ENCODE peak calls at places on chromosomes 6 and 20, in four cellular contexts. Y, I, Z and J are unnamed samples.

GRCh38 chr6:7974932-7975763 is 64.6 kb upstream of the TXNDC5 start:
- DNase-seq in Z (no peak), Y (peak), I (peak), J (peak)

GRCh38 chr6:158328446-158328845 is 16.2 kb downstream of the TULP4 start:
- DNase-seq in I (no peak), Y (no peak), Z (no peak), J (no peak)

GRCh38 chr6:90668141-90668540 is 81.3 kb upstream of the MAP3K7 start:
- DNase-seq in I (no peak), Z (no peak), Y (no peak), J (no peak)

GRCh38 chr6:20203561-20204528 is 8.4 kb downstream of the MBOAT1 start:
- DNase-seq in Y (peak), I (no peak), Z (no peak), J (no peak)

GRCh38 chr6:136123464-136123863 is 126.6 kb downstream of the MTFR2 start:
- DNase-seq in I (no peak), Y (no peak), Z (no peak), J (peak)

GRCh38 chr6:81237226-81237625 is 515.3 kb downstream of the TENT5A start:
- DNase-seq in I (no peak), Z (no peak), Y (no peak), J (no peak)

GRCh38 chr20:44384423-44385027 is 29.0 kb downstream of the HNF4A start:
- DNase-seq in I (peak), Y (peak), Z (peak), J (peak)

GRCh38 chr6:88472731-88473130 is 306.6 kb upstream of the CNR1 start:
- DNase-seq in Z (no peak), I (no peak), Y (no peak), J (no peak)

GRCh38 chr6:158040051-158040803 is 58.6 kb downstream of the SYNJ2 start:
- DNase-seq in Z (peak), I (peak), Y (peak), J (peak)

DNA sequence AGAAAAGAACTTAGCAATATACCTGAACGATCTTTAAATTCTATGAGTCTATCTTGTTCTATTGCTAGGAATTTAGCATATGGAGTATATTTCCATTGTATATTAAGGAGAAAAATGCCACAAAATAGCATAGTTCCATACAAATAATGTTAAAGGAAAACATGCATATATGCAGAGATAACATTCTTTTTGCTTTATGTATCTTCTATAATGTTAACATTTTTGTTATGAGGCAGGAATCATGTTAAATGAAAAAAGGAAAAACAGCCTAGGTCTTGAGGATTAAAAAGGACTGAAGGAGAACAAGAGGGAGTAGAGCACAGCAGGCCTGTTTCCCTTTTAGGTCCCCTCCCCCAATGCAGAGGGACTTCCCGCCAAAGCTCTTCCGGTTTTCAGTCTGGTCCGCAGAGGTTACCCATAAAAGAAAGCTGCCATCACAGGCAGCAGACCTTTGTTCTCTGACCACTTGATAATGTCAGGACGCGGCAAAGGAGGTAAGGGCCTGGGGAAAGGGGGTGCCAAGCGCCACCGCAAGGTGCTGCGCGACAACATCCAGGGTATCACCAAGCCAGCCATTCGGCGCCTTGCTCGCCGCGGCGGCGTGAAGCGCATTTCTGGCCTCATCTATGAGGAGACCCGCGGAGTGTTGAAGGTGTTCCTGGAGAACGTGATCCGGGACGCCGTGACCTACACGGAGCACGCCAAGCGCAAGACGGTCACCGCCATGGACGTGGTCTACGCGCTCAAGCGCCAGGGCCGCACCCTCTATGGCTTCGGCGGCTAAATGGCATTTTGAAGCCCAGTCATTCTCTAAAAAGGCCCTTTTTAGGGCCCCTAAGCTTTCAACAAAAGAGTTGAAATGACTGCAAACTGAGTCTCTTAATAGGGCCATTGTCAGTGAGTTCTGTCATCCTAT is 108.4 kb upstream of the PRSS16 start:
- DNase-seq in I (no peak), Y (peak), Z (peak), J (peak)
- TF ChIP-seq ELK1 in I (no peak), Y (no peak), Z (peak), J (no peak)

GRCh38 chr6:116531675-116532570 is 13.6 kb downstream of the TRAPPC3L start:
- DNase-seq in Y (peak), I (peak), Z (no peak), J (peak)
- TF ChIP-seq ELK1 in Y (no peak), I (no peak), Z (no peak), J (no peak)

DNA sequence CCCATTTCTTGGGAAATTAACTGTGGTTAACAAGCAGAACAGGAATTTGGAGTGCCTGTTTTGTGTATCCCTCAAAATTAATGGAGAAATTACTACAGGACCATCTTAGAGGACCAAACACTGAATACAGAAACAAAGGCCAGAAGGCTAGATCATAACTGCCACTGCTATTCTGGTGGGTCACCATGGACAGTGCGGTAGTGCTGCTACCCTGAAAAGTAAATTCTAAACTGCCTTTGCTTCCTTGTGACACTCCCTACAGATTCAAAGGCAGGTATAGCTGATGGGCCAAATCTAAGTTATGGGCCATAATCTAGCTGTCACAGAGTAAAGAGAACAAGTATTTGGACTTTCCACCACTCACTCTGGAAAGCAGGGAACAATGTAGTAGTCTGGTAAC is 575.8 kb upstream of the ADGRB3 start:
- DNase-seq in I (no peak), Y (no peak), Z (no peak), J (no peak)
- TF ChIP-seq ELK1 in I (no peak), Y (no peak), Z (no peak), J (no peak)

GRCh38 chr6:119205911-119206617 is 127.6 kb upstream of the FAM184A start:
- DNase-seq in I (no peak), Y (no peak), Z (peak), J (no peak)
- TF ChIP-seq ELK1 in I (no peak), Y (no peak), Z (no peak), J (no peak)

GRCh38 chr6:14987490-14987889 is 258.4 kb upstream of the JARID2 start:
- DNase-seq in I (no peak), Y (no peak), Z (no peak), J (no peak)
- TF ChIP-seq ELK1 in I (no peak), Y (no peak), Z (no peak), J (no peak)

GRCh38 chr6:138977646-138978167 is 10.3 kb downstream of the REPS1 start:
- DNase-seq in I (no peak), Z (no peak), Y (no peak), J (no peak)

GRCh38 chr6:138979813-138980668 is 8.0 kb downstream of the REPS1 start:
- DNase-seq in Y (no peak), Z (no peak), I (no peak), J (no peak)

GRCh38 chr6:138978229-138978628 is 9.8 kb downstream of the REPS1 start:
- DNase-seq in Y (no peak), I (no peak), Z (no peak), J (no peak)

GRCh38 chr6:138981416-138981815 is 6.6 kb downstream of the REPS1 start:
- DNase-seq in Y (no peak), Z (no peak), I (no peak), J (no peak)

DNA sequence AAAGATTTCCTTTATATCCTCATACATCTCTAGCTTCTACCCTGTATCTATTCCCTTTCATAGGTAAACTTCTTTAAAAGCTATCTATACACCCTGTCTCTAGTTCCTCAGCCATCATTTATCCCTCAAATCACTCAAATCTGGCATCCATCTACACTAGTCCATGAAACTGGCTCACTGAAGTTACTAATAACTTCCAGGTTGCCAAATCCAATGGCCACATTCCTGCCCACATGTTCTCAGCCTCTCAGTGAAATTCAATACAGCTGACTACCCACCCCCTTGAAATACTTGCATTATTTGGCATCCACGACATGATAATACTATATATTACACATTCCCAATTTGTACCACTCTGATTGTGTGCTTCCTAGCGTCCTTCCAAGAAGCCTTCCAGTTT is 8.7 kb downstream of the REPS1 start:
- DNase-seq in I (no peak), Y (no peak), Z (no peak), J (peak)
- TF ChIP-seq ELK1 in I (no peak), Y (no peak), Z (no peak), J (no peak)

DNA sequence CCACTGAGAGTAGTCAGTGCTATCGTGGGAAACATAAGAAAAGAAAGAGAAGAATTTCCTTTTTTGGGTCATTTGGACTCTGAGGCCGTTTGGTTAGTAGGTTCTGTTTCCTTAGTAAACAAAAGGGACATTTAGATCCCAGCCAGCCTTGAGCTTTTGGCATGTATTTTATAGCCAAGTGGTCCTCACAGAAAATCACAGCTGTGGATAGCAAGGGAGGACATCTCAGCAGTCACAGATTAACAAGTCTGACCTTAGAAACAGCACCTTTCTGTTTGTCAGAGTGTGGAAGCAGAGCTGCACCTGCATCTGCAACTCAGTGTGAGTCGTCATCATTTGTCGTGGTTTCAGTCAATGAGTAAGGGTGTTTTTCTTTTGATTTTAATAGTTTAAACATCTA is 40.5 kb downstream of the FAM120B start:
- DNase-seq in I (no peak), Z (peak), Y (no peak), J (peak)
- TF ChIP-seq ELK1 in I (no peak), Z (no peak), Y (no peak), J (no peak)